ENCODE peak calls at places on chromosome 4, in seven cellular contexts. Y is HepG2, O is SK-N-SH, K is K562, L is H1, Q is GM12878, Z is GM12892. S is an unnamed sample.

GRCh38 chr4:172830295-172830764 is 338.3 kb upstream of the GALNT7 start:
- DNase-seq in Z (no peak), L (no peak), Q (no peak), O (peak), K (peak), Y (peak), S (no peak)

GRCh38 chr4:40672528-40673522 is 43.2 kb upstream of the RBM47 start:
- DNase-seq in O (no peak), Q (peak), Z (peak), K (peak), Y (peak), L (no peak), S (peak)

GRCh38 chr4:20253272-20253798 is 1.6 kb downstream of the SLIT2 start:
- DNase-seq in L (no peak), O (no peak), Z (peak), K (no peak), Q (no peak), Y (no peak), S (no peak)

GRCh38 chr4:14749910-14750309 is 252.4 kb upstream of the CPEB2 start:
- DNase-seq in K (no peak), Q (no peak), Y (no peak), L (no peak), O (peak), Z (no peak), S (no peak)

GRCh38 chr4:10006604-10007435 is 14.5 kb downstream of the SLC2A9 start:
- DNase-seq in Q (peak), O (no peak), Z (no peak), Y (peak), L (no peak), K (no peak), S (no peak)

GRCh38 chr4:148391056-148391455 is 51.2 kb downstream of the NR3C2 start:
- DNase-seq in Y (no peak), L (no peak), K (no peak), O (no peak), Z (no peak), Q (no peak), S (no peak)

GRCh38 chr4:57102050-57102564 is 8.1 kb downstream of the IGFBP7 start:
- DNase-seq in K (no peak), Y (peak), O (no peak), L (no peak), Q (no peak), Z (no peak), S (no peak)

GRCh38 chr4:19455850-19456602 is 795.7 kb upstream of the SLIT2 start:
- DNase-seq in Y (no peak), Q (no peak), K (no peak), L (no peak), O (no peak), Z (no peak), S (no peak)

GRCh38 chr4:151567056-151567455 is 158.1 kb downstream of the FHIP1A start:
- DNase-seq in Y (no peak), O (no peak), K (no peak), Q (peak), Z (no peak), L (no peak), S (no peak)

GRCh38 chr4:98470831-98471230 is 187.6 kb downstream of the TSPAN5 start:
- DNase-seq in K (no peak), Q (no peak), O (no peak), L (no peak), Z (no peak), Y (no peak), S (no peak)

GRCh38 chr4:21888195-21888976 is 60.2 kb downstream of the KCNIP4 start:
- DNase-seq in K (no peak), Q (no peak), O (no peak), L (no peak), Z (no peak), Y (no peak), S (no peak)

GRCh38 chr4:83320548-83320947 is 14.1 kb downstream of the HPSE start:
- DNase-seq in Q (no peak), K (no peak), L (no peak), Y (no peak), Z (no peak), O (no peak), S (no peak)

GRCh38 chr4:7421356-7422097 is 13.2 kb downstream of the PSAPL1 start:
- DNase-seq in Y (no peak), Z (no peak), K (no peak), L (peak), Q (no peak), O (peak), S (no peak)

GRCh38 chr4:2285665-2286381 is 23.9 kb upstream of the MXD4 start:
- DNase-seq in Y (no peak), Z (no peak), O (no peak), L (no peak), Q (no peak), K (no peak), S (no peak)

GRCh38 chr4:175810360-175810759 is 1.7 kb downstream of the GPM6A start:
- DNase-seq in K (no peak), L (no peak), Z (no peak), Q (no peak), Y (no peak), O (no peak), S (no peak)

GRCh38 chr4:168562021-168562691 is 65.3 kb downstream of the PALLD start:
- DNase-seq in L (no peak), O (no peak), Q (no peak), K (no peak), Y (no peak), Z (no peak), S (no peak)

DNA sequence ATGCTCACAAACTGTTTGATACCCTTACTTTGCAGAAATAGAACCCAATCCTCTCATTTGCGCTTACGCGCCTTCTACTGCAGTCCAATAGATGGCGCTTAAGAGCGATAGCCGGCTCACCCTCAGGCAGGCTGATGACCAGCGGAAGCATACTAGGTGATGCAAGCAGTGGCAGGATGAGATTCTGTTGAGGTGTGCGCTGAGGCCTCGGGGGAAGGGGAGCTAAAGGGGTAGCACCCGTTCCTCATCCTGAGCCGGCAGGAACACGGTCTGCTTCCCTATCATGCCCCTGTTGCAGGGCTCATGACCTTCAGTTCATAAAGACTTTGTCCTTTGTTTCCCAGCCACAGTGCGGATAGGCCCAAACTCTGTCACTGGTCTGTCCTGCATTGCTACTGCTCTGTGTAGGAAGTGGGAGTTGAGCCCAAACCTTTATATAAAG is 628.9 kb downstream of the TLL1 start:
- DNase-seq in Y (peak), L (peak), Q (no peak), Z (no peak), O (peak), K (no peak), S (no peak)
- TF ChIP-seq TAF1 in Y (no peak), L (peak), Q (no peak), Z (no peak), O (no peak), K (no peak), S (no peak)

DNA sequence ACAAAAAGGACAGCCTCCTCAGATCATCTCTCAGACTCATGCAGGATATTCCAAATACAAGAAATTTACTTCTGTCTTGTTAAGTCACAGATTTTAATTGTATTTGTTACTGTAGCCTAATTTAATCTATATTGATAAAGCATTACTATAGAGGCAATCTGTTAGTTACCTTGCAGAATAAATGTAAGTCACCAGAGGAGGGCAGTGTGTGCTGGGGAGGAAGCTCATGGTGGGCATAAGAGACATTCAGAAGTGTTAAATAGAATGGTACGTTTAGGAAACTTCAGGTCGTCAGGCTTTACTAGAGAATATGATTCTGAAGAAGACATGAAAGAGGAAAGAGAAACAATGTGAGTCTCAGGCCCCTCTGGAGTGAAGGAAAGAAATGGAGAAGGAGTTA is 37.3 kb upstream of the INPP4B start:
- DNase-seq in Z (no peak), O (no peak), L (no peak), Y (no peak), Q (no peak), K (no peak), S (no peak)
- TF ChIP-seq TAF1 in Z (no peak), O (no peak), L (no peak), Y (no peak), Q (no peak), K (no peak), S (no peak)

GRCh38 chr4:61520176-61520575 is 320.1 kb downstream of the ADGRL3 start:
- DNase-seq in Y (no peak), O (no peak), Z (no peak), K (no peak), Q (no peak), L (no peak), S (no peak)
- TF ChIP-seq TAF1 in Y (no peak), O (no peak), Z (no peak), K (no peak), Q (no peak), L (no peak), S (no peak)

GRCh38 chr4:28481565-28481964 is 1620.9 kb downstream of the STIM2 start:
- DNase-seq in Z (no peak), O (no peak), Y (no peak), L (no peak), Q (no peak), K (no peak), S (no peak)
- TF ChIP-seq TAF1 in Z (no peak), O (no peak), Y (no peak), L (no peak), Q (no peak), K (no peak), S (no peak)

DNA sequence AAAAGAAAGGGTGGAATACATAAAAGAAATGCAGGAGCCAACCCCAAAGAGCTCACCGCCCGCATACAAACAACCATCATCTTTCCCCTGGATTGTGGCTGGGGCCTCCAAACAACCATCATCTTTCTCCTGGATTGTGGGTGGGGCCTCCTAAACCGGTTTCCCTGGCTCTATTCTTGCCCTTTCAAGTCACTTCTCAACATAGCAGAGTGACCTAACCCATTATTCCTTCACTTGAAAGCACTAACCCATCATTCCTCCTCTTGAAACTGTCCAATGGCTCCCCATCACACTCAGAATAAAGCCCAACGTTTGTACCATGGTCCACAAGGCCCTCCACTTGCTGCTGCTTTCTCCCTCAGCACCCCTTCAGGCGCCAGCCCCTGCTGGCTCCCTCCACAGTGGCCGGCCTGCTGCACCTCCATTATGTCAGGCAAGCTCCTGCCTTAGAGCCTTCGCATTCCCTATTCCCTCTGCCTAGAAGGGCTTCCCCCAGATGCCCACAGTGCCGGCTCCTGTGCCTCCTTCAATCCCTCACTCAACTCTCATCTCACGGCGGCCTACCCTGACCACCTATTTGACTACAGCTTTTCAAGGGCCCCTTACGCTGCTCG is 24.1 kb downstream of the SMIM43 start:
- DNase-seq in O (no peak), Y (no peak), Z (no peak), L (peak), Q (no peak), K (no peak), S (no peak)
- TF ChIP-seq TAF1 in O (no peak), Y (no peak), Z (no peak), L (no peak), Q (no peak), K (no peak), S (no peak)

GRCh38 chr4:130257271-130257670 is 1161.3 kb downstream of the C4orf33 start:
- DNase-seq in O (no peak), K (no peak), Z (no peak), Q (no peak), Y (no peak), L (no peak), S (no peak)
- TF ChIP-seq TAF1 in O (no peak), K (no peak), Z (no peak), Q (no peak), Y (no peak), L (no peak), S (no peak)

DNA sequence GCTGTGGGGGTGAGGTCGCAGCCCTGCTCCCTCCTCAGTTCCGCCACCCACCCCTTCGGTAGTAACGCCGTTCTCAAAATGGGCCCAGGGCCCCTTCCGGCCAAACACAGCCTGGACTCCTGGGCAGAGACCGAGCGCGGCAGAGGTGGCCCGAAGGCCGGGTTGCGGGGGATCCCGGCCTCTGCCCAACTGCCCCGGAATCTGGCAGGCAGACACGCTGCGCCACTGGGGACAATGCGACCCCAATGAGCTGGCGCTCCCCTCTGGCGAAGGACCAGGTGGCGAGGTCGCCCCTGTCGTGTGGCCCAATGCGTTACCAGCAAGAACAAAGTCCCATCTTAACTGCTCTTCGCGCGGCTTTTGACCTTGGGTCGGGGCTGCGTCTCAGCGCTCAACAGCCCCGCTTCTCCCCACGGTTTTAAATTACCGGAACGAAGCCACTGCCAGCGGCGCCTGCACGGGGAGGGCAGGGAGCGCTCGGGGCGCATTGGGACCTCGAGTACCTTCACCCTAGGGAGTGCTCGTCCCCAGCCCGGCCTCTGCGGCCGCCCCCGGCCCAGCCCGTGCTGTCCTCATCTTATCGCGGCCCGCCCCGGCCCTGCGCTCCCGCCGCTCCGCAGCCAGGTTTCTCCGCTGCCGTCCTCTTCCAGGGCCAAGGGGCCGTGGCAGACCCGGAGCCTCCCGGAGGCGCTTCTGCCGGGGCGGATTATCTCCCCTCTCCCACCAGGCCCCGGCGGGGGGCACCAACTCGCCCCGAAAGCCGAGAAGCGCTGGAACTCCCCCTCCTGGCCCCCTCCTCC is 22.2 kb upstream of the HMX1 start:
- DNase-seq in L (peak), O (no peak), Q (no peak), K (no peak), Z (no peak), Y (no peak), S (no peak)
- TF ChIP-seq TAF1 in L (no peak), O (no peak), Q (no peak), K (no peak), Z (no peak), Y (no peak), S (no peak)

GRCh38 chr4:3730422-3730821 is 35.8 kb upstream of the ADRA2C start:
- DNase-seq in O (no peak), K (no peak), Y (no peak), L (no peak), Z (no peak), Q (no peak), S (no peak)

GRCh38 chr4:3733195-3733594 is 33.0 kb upstream of the ADRA2C start:
- DNase-seq in Z (no peak), K (no peak), O (peak), Y (no peak), Q (no peak), L (no peak), S (no peak)

GRCh38 chr4:3735196-3735595 is 31.0 kb upstream of the ADRA2C start:
- DNase-seq in K (no peak), O (no peak), Y (no peak), Z (no peak), L (no peak), Q (no peak), S (no peak)

GRCh38 chr4:3729885-3730226 is 36.3 kb upstream of the ADRA2C start:
- DNase-seq in K (peak), L (no peak), Z (no peak), Q (no peak), O (no peak), Y (no peak), S (no peak)

GRCh38 chr4:3732076-3733028 is 33.8 kb upstream of the ADRA2C start:
- DNase-seq in K (no peak), Q (no peak), Z (no peak), Y (no peak), L (no peak), O (peak), S (no peak)
- TF ChIP-seq TAF1 in K (no peak), Q (no peak), Z (no peak), Y (no peak), L (no peak), O (no peak), S (no peak)